ENCODE peak calls at places on chromosomes 3 and 15, in four cellular contexts. X is HepG2, H is K562, L is WTC11. T is an unnamed sample.

GRCh38 chr15:38707802-38708671 is 143.4 kb upstream of the RASGRP1 start:
- DNase-seq in X (peak), H (peak), L (peak), T (peak)

GRCh38 chr3:157368171-157368570 is 68.5 kb upstream of the PTX3 start:
- DNase-seq in X (no peak), H (no peak), L (no peak), T (no peak)

GRCh38 chr15:77228831-77229230 is 157.9 kb upstream of the TSPAN3 start:
- DNase-seq in X (no peak), H (no peak), L (no peak), T (no peak)

GRCh38 chr3:46599590-46599989 is 12.7 kb upstream of the FAM240A start:
- DNase-seq in X (no peak), H (no peak), L (no peak), T (no peak)

GRCh38 chr3:30826381-30827061 is 67.9 kb downstream of the GADL1 start:
- DNase-seq in X (no peak), H (no peak), L (no peak), T (no peak)

GRCh38 chr15:40060241-40060961 is 21.4 kb upstream of the SRP14 start:
- DNase-seq in X (no peak), H (no peak), L (no peak), T (no peak)

GRCh38 chr15:74202461-74203401 is at the start of gene STRA6:
- DNase-seq in X (peak), H (peak), L (peak), T (peak)

GRCh38 chr15:36948982-36949381 is 151.4 kb downstream of the MEIS2 start:
- DNase-seq in X (no peak), H (no peak), L (no peak), T (no peak)

GRCh38 chr3:71542548-71543370 is 40.8 kb downstream of the FOXP1 start:
- DNase-seq in X (no peak), H (peak), L (no peak), T (peak)

GRCh38 chr3:188769833-188770232 is 401.9 kb upstream of the TPRG1 start:
- DNase-seq in X (no peak), H (no peak), L (no peak), T (no peak)

GRCh38 chr3:58779934-58780333 is 113.4 kb upstream of the FAM3D start:
- DNase-seq in X (no peak), H (no peak), L (no peak), T (no peak)

GRCh38 chr3:127816783-127817182 is 5.5 kb downstream of the MGLL start:
- DNase-seq in X (no peak), H (no peak), L (no peak), T (no peak)

GRCh38 chr15:57553526-57553925 is 38.2 kb upstream of the MYZAP start:
- DNase-seq in X (no peak), H (no peak), L (peak), T (no peak)

GRCh38 chr3:131739211-131739610 is 236.4 kb upstream of the MRPL3 start:
- DNase-seq in X (no peak), H (no peak), L (no peak), T (no peak)

GRCh38 chr3:133842158-133842557 is 36.5 kb downstream of the SRPRB start:
- DNase-seq in X (no peak), H (no peak), L (no peak), T (no peak)

GRCh38 chr3:44365952-44366351 is 27.4 kb downstream of the TCAIM start:
- DNase-seq in X (no peak), H (no peak), L (no peak), T (no peak)

GRCh38 chr3:126211569-126211968 is 31.2 kb upstream of the ALDH1L1 start:
- DNase-seq in X (no peak), H (no peak), L (no peak), T (no peak)

GRCh38 chr15:82647835-82648256 is 683 bp upstream of the CPEB1 start:
- DNase-seq in X (no peak), H (peak), L (peak), T (peak)

GRCh38 chr15:101123222-101123910 is 128.5 kb downstream of the CHSY1 start:
- DNase-seq in X (no peak), H (no peak), L (no peak), T (no peak)

GRCh38 chr3:25820372-25820771 is 30.5 kb downstream of the OXSM start:
- DNase-seq in X (no peak), H (peak), L (no peak), T (no peak)

GRCh38 chr15:71691700-71692417 is 118.5 kb upstream of the NR2E3 start:
- DNase-seq in X (no peak), H (no peak), L (no peak), T (no peak)

GRCh38 chr3:60582285-60582684 is 669.0 kb downstream of the FHIT start:
- DNase-seq in X (no peak), H (no peak), L (no peak), T (no peak)

GRCh38 chr3:47001731-47002489 is 22.4 kb downstream of the NBEAL2 start:
- DNase-seq in X (no peak), H (no peak), L (no peak), T (no peak)

DNA sequence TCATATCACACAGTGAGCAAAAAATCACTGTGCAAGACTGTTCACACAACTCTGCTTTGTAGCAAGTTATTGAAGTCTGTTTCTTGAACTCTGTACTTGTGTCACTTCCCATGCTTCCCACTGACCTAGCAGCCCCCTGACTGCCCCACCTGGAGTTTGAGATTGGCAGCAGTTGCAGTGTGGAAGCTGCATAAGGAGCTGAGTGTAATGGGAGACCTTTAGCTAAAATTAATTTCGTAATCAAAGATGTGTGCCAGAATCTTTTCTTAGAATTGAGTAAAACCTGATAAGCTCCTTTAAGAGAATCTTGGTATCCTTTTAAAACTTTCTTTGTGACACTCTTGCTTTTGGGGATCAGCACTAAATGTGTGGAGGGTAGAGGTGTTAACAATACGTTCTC is 42.8 kb downstream of the NKIRAS1 start:
- DNase-seq in X (no peak), H (no peak), L (no peak), T (no peak)
- TF ChIP-seq SP1 in X (no peak), H (no peak), L (no peak), T (no peak)

DNA sequence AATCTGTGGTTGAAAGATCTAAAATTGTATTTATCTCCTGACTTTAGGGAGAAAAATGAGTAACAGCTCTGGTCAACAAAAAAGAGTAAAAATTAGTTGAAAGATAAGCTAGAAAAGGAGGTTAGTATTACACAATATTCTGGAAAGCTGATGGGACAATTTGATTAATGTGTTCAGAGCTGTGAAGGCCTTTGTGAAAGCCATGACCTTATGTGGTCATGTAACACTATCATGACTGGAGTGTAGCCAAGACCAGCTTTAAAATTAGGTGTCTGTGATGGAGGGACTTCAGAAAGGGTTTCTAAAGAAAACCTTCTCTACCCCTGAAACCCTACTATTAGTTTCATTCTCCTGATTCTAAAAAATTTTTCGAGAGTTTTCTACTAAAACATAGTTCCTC is 127.2 kb downstream of the NFKBIZ start:
- DNase-seq in X (no peak), H (no peak), L (no peak), T (no peak)
- TF ChIP-seq ELF4 in X (no peak), H (no peak), L (no peak), T (no peak)

GRCh38 chr15:69164807-69165636 is 4.6 kb downstream of the GLCE start:
- DNase-seq in X (no peak), H (no peak), L (no peak), T (no peak)
- TF ChIP-seq SP1 in X (no peak), H (no peak), L (no peak), T (no peak)

GRCh38 chr3:10783360-10784346 is 32.4 kb upstream of the SLC6A11 start:
- DNase-seq in X (peak), H (peak), L (peak), T (peak)
- TF ChIP-seq ELF4 in X (no peak), H (no peak), L (no peak), T (no peak)

GRCh38 chr3:123546133-123546755 is 38.6 kb downstream of the HACD2 start:
- DNase-seq in X (no peak), H (no peak), L (no peak), T (no peak)
- TF ChIP-seq SP1 in X (no peak), H (no peak), L (no peak), T (no peak)

DNA sequence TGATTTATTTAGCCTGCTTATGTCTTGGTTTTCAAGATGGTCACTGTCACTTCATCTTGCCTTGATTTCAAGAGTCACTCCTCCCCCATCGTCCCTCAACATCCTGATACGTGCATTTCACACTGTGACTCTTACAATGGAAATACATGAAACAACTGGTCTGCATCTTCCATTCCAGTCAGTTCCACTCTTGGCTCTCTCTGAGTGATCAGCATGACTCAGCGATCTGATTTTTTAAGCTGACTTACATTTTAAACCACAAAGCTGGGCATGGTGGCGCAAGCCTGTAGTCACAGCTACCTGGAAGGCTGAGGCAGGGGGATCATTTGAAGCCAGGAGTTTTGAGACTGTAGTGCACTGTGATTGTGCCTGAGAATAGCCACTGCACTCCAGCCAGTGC is 271.2 kb upstream of the ROPN1 start:
- DNase-seq in X (no peak), H (no peak), L (no peak), T (no peak)
- TF ChIP-seq ELF4 in X (no peak), H (no peak), L (no peak), T (no peak)

GRCh38 chr3:5360453-5360852 is 172.9 kb downstream of the EDEM1 start:
- DNase-seq in X (no peak), H (no peak), L (no peak), T (no peak)

GRCh38 chr3:5357089-5357488 is 169.6 kb downstream of the EDEM1 start:
- DNase-seq in X (no peak), H (no peak), L (no peak), T (no peak)

GRCh38 chr3:5358911-5359310 is 171.4 kb downstream of the EDEM1 start:
- DNase-seq in X (no peak), H (no peak), L (no peak), T (no peak)
- TF ChIP-seq SP1 in X (no peak), H (no peak), L (no peak), T (no peak)

GRCh38 chr3:109804697-109805096 is 467.4 kb upstream of the DPPA4 start:
- DNase-seq in X (no peak), H (no peak), L (no peak), T (no peak)

GRCh38 chr3:109803274-109803673 is 465.9 kb upstream of the DPPA4 start:
- DNase-seq in X (no peak), H (no peak), L (no peak), T (peak)

GRCh38 chr3:109809513-109809912 is 472.2 kb upstream of the DPPA4 start:
- DNase-seq in X (no peak), H (no peak), L (no peak), T (no peak)

DNA sequence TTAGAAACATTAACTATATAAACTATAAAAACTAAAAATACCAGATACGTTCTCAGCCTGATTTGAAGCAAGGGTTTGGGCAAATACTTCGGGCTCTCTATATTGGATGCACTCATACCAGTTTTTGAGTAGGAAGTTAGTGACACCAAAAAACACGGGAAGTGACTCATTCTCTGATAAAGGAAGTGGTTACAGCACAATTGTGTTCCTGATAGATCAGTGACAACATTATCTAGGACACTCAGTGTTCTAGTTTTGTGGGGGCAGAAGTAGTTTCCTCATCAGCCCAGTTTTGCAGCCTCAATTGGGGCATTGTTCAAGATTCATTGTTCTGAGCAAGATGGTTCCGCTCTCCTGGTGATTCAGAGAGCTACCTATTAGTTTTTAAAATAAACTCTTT is 469.6 kb upstream of the DPPA4 start:
- DNase-seq in X (peak), H (peak), L (no peak), T (no peak)
- TF ChIP-seq ELF4 in X (no peak), H (no peak), L (no peak), T (no peak)

GRCh38 chr3:62500556-62501294 is 127.4 kb upstream of the FEZF2 start:
- DNase-seq in X (no peak), H (no peak), L (peak), T (no peak)
- TF ChIP-seq SP1 in X (no peak), H (no peak), L (no peak), T (no peak)

GRCh38 chr3:110070539-110070916 is 733.2 kb upstream of the DPPA4 start:
- DNase-seq in X (no peak), H (no peak), L (no peak), T (no peak)
- TF ChIP-seq ELF4 in X (no peak), H (no peak), L (no peak), T (no peak)